ENCODE peak calls at places on chromosomes 5 and 9, in eight cellular contexts. C is ovary; R is stimulated activated CD4-positive, alpha-beta T cell treated with anti-CD3 and anti-CD28 coated beads, Interleukin-15, amount 100 ng/mL, for 24 hours; I is HS-27A; G is stimulated activated CD8-positive, alpha-beta memory T cell treated with anti-CD3 and anti-CD28 coated beads, Interleukin-4, amount 100 ng/mL, for 24 hours; P is KBM-7; U is cardiac fibroblast; X is aorta. O is an unnamed sample.

GRCh38 chr5:134255418-134256150 is 29.7 kb upstream of the PPP2CA start:
- DNase-seq in C (no peak), R (no peak), I (no peak), G (no peak), P (no peak), U (peak), X (no peak), O (no peak)

GRCh38 chr9:123657921-123658320 is 272.0 kb downstream of the DENND1A start:
- DNase-seq in C (no peak), R (no peak), I (no peak), G (no peak), P (no peak), U (no peak), X (no peak), O (no peak)

GRCh38 chr5:172807766-172808311 is 26.2 kb upstream of the ERGIC1 start:
- DNase-seq in C (no peak), R (no peak), I (no peak), G (no peak), P (no peak), U (no peak), X (no peak), O (no peak)

GRCh38 chr9:124217839-124218437 is 39.8 kb upstream of the NEK6 start:
- DNase-seq in C (no peak), R (no peak), I (no peak), G (no peak), P (no peak), U (no peak), X (peak), O (no peak)

GRCh38 chr5:28402590-28403301 is 1364.4 kb upstream of the CDH9 start:
- DNase-seq in C (no peak), R (no peak), I (no peak), G (no peak), P (no peak), U (no peak), X (no peak), O (no peak)

GRCh38 chr5:146878471-146879172 is at the start of gene PPP2R2B:
- DNase-seq in C (no peak), R (peak), I (no peak), G (peak), P (no peak), U (peak), X (peak), O (peak)

GRCh38 chr5:126422994-126423788 is at the start of gene GRAMD2B:
- DNase-seq in C (peak), R (peak), I (peak), G (peak), P (peak), U (peak), X (peak), O (peak)

GRCh38 chr5:135471726-135472125 is 19.6 kb upstream of the TIFAB start:
- DNase-seq in C (no peak), R (no peak), I (no peak), G (no peak), P (no peak), U (no peak), X (no peak), O (no peak)

GRCh38 chr9:69130456-69131441 is 43.3 kb upstream of the TJP2 start:
- DNase-seq in C (peak), R (no peak), I (no peak), G (no peak), P (no peak), U (peak), X (peak), O (peak)

GRCh38 chr9:120913673-120914266 is 12.8 kb downstream of the TRAF1 start:
- DNase-seq in C (no peak), R (peak), I (no peak), G (no peak), P (no peak), U (no peak), X (peak), O (no peak)

GRCh38 chr9:34249274-34249673 is 70.4 kb downstream of the UBAP1 start:
- DNase-seq in C (no peak), R (no peak), I (no peak), G (no peak), P (no peak), U (no peak), X (no peak), O (no peak)

GRCh38 chr5:27328480-27328879 is 290.1 kb upstream of the CDH9 start:
- DNase-seq in C (no peak), R (no peak), I (no peak), G (no peak), P (no peak), U (peak), X (no peak), O (peak)

GRCh38 chr5:110549301-110549700 is 177.2 kb downstream of the TMEM232 start:
- DNase-seq in C (no peak), R (no peak), I (no peak), G (no peak), P (no peak), U (peak), X (no peak), O (no peak)

GRCh38 chr5:40841068-40841805 is at the start of gene CARD6:
- DNase-seq in C (no peak), R (no peak), I (no peak), G (no peak), P (peak), U (peak), X (no peak), O (peak)

GRCh38 chr9:121822093-121823085 is 171.0 kb downstream of the DAB2IP start:
- DNase-seq in C (no peak), R (no peak), I (no peak), G (no peak), P (no peak), U (no peak), X (no peak), O (no peak)

GRCh38 chr9:129280236-129281231 is 102.5 kb upstream of the IER5L start:
- DNase-seq in C (no peak), R (no peak), I (no peak), G (no peak), P (no peak), U (no peak), X (no peak), O (no peak)

GRCh38 chr9:117414220-117414905 is 494 bp downstream of the ASTN2 start:
- DNase-seq in C (no peak), R (no peak), I (no peak), G (no peak), P (no peak), U (no peak), X (peak), O (no peak)

GRCh38 chr5:1099931-1100651 is 11.8 kb downstream of the SLC12A7 start:
- DNase-seq in C (no peak), R (no peak), I (no peak), G (no peak), P (no peak), U (no peak), X (no peak), O (no peak)

GRCh38 chr5:150126199-150126920 is 29.3 kb downstream of the PDGFRB start:
- DNase-seq in C (no peak), R (no peak), I (no peak), G (no peak), P (no peak), U (no peak), X (no peak), O (no peak)

GRCh38 chr9:75239176-75239575 is 150.9 kb downstream of the OSTF1 start:
- DNase-seq in C (no peak), R (no peak), I (no peak), G (no peak), P (peak), U (peak), X (peak), O (no peak)

GRCh38 chr5:138725153-138725884 is 27.9 kb upstream of the CTNNA1 start:
- DNase-seq in C (peak), R (peak), I (no peak), G (no peak), P (peak), U (peak), X (peak), O (peak)

GRCh38 chr5:175558801-175559480 is 80.6 kb downstream of the SFXN1 start:
- DNase-seq in C (no peak), R (no peak), I (no peak), G (no peak), P (no peak), U (no peak), X (no peak), O (no peak)

GRCh38 chr5:140966293-140967225 is at the start of gene PCDHAC2:
- DNase-seq in C (no peak), R (no peak), I (no peak), G (no peak), P (no peak), U (peak), X (peak), O (peak)

GRCh38 chr5:141848771-141849370 is 29.3 kb downstream of the PCDH1 start:
- DNase-seq in C (peak), R (peak), I (peak), G (peak), P (peak), U (peak), X (peak), O (peak)

GRCh38 chr5:35198096-35198495 is 32.2 kb downstream of the PRLR start:
- DNase-seq in C (peak), R (no peak), I (peak), G (no peak), P (no peak), U (peak), X (peak), O (peak)

GRCh38 chr5:166342330-166342891 is 1949.0 kb upstream of the WWC1 start:
- DNase-seq in C (no peak), R (no peak), I (no peak), G (no peak), P (no peak), U (no peak), X (no peak), O (no peak)

GRCh38 chr9:121059998-121060636 is 10.0 kb upstream of the C5 start:
- DNase-seq in C (peak), R (peak), I (no peak), G (no peak), P (peak), U (peak), X (no peak), O (peak)

GRCh38 chr5:122366501-122366900 is 54.5 kb downstream of the SNCAIP start:
- DNase-seq in C (no peak), R (no peak), I (no peak), G (no peak), P (no peak), U (no peak), X (no peak), O (no peak)

GRCh38 chr9:15965246-15965745 is 412.5 kb downstream of the CCDC171 start:
- DNase-seq in C (no peak), R (no peak), I (no peak), G (no peak), P (no peak), U (no peak), X (no peak), O (no peak)

GRCh38 chr5:130992095-130992494 is 173.0 kb downstream of the HINT1 start:
- DNase-seq in C (no peak), R (no peak), I (no peak), G (no peak), P (no peak), U (peak), X (no peak), O (no peak)

GRCh38 chr5:68046445-68046844 is 169.1 kb upstream of the PIK3R1 start:
- DNase-seq in C (no peak), R (no peak), I (peak), G (no peak), P (no peak), U (peak), X (peak), O (peak)